ENCODE peak calls at places on chromosomes 13 and 19, in ten cellular contexts. One of them, this sample, is unnamed.

GRCh38 chr19:2064395-2064787 is 13.3 kb upstream of the MKNK2 start:
- DNase-seq in heart right ventricle: no peak
- DNase-seq in cardiac fibroblast: no peak
- DNase-seq in left ventricle myocardium inferior: no peak
- DNase-seq in ascending aorta: no peak
- DNase-seq in endothelial cell of umbilical vein: no peak
- DNase-seq in adipocyte: no peak
- DNase-seq in CD8-positive, alpha-beta memory T cell: no peak
- DNase-seq in neuronal stem cell: no peak
- DNase-seq in PC-3: no peak
- DNase-seq in this sample: no peak

GRCh38 chr19:31633014-31633413 is 283.8 kb upstream of the TSHZ3 start:
- DNase-seq in CD8-positive, alpha-beta memory T cell: no peak
- DNase-seq in ascending aorta: no peak
- DNase-seq in adipocyte: no peak
- DNase-seq in endothelial cell of umbilical vein: no peak
- DNase-seq in PC-3: no peak
- DNase-seq in cardiac fibroblast: no peak
- DNase-seq in left ventricle myocardium inferior: no peak
- DNase-seq in neuronal stem cell: no peak
- DNase-seq in heart right ventricle: no peak
- DNase-seq in this sample: no peak

GRCh38 chr13:105518086-105518485 is 1017.4 kb downstream of the EFNB2 start:
- DNase-seq in PC-3: no peak
- DNase-seq in left ventricle myocardium inferior: no peak
- DNase-seq in endothelial cell of umbilical vein: no peak
- DNase-seq in cardiac fibroblast: no peak
- DNase-seq in heart right ventricle: no peak
- DNase-seq in CD8-positive, alpha-beta memory T cell: no peak
- DNase-seq in adipocyte: peak
- DNase-seq in ascending aorta: no peak
- DNase-seq in neuronal stem cell: no peak
- DNase-seq in this sample: no peak

GRCh38 chr13:92589955-92590354 is 636.7 kb upstream of the GPC6 start:
- DNase-seq in ascending aorta: no peak
- DNase-seq in heart right ventricle: no peak
- DNase-seq in endothelial cell of umbilical vein: no peak
- DNase-seq in left ventricle myocardium inferior: no peak
- DNase-seq in neuronal stem cell: no peak
- DNase-seq in PC-3: no peak
- DNase-seq in adipocyte: no peak
- DNase-seq in CD8-positive, alpha-beta memory T cell: no peak
- DNase-seq in cardiac fibroblast: no peak
- DNase-seq in this sample: no peak

GRCh38 chr19:54207908-54208783 is 7.5 kb downstream of the RPS9 start:
- DNase-seq in endothelial cell of umbilical vein: peak
- DNase-seq in heart right ventricle: peak
- DNase-seq in neuronal stem cell: no peak
- DNase-seq in CD8-positive, alpha-beta memory T cell: no peak
- DNase-seq in cardiac fibroblast: peak
- DNase-seq in ascending aorta: peak
- DNase-seq in PC-3: peak
- DNase-seq in left ventricle myocardium inferior: peak
- DNase-seq in adipocyte: peak
- DNase-seq in this sample: peak

GRCh38 chr19:38544569-38545315 is 73.0 kb downstream of the MAP4K1 start:
- DNase-seq in left ventricle myocardium inferior: no peak
- DNase-seq in heart right ventricle: no peak
- DNase-seq in ascending aorta: no peak
- DNase-seq in endothelial cell of umbilical vein: no peak
- DNase-seq in cardiac fibroblast: no peak
- DNase-seq in adipocyte: peak
- DNase-seq in PC-3: no peak
- DNase-seq in neuronal stem cell: no peak
- DNase-seq in CD8-positive, alpha-beta memory T cell: no peak
- DNase-seq in this sample: no peak

GRCh38 chr19:49428547-49429451 is 3.6 kb downstream of the GFY start:
- DNase-seq in ascending aorta: no peak
- DNase-seq in endothelial cell of umbilical vein: no peak
- DNase-seq in neuronal stem cell: no peak
- DNase-seq in PC-3: no peak
- DNase-seq in heart right ventricle: no peak
- DNase-seq in cardiac fibroblast: no peak
- DNase-seq in CD8-positive, alpha-beta memory T cell: no peak
- DNase-seq in adipocyte: no peak
- DNase-seq in left ventricle myocardium inferior: no peak
- DNase-seq in this sample: no peak

GRCh38 chr13:114132419-114133121 is at the start of gene RASA3:
- DNase-seq in CD8-positive, alpha-beta memory T cell: peak
- DNase-seq in endothelial cell of umbilical vein: peak
- DNase-seq in PC-3: peak
- DNase-seq in heart right ventricle: peak
- DNase-seq in left ventricle myocardium inferior: peak
- DNase-seq in adipocyte: peak
- DNase-seq in ascending aorta: no peak
- DNase-seq in cardiac fibroblast: peak
- DNase-seq in neuronal stem cell: peak
- DNase-seq in this sample: peak

GRCh38 chr13:75908137-75908536 is 272.0 kb downstream of the LMO7 start:
- DNase-seq in CD8-positive, alpha-beta memory T cell: no peak
- DNase-seq in cardiac fibroblast: peak
- DNase-seq in neuronal stem cell: no peak
- DNase-seq in left ventricle myocardium inferior: peak
- DNase-seq in ascending aorta: no peak
- DNase-seq in heart right ventricle: peak
- DNase-seq in endothelial cell of umbilical vein: no peak
- DNase-seq in adipocyte: peak
- DNase-seq in PC-3: no peak
- DNase-seq in this sample: no peak

GRCh38 chr13:42696191-42696590 is 85.2 kb upstream of the FAM216B start:
- DNase-seq in cardiac fibroblast: peak
- DNase-seq in neuronal stem cell: no peak
- DNase-seq in adipocyte: peak
- DNase-seq in heart right ventricle: no peak
- DNase-seq in CD8-positive, alpha-beta memory T cell: no peak
- DNase-seq in left ventricle myocardium inferior: no peak
- DNase-seq in PC-3: peak
- DNase-seq in ascending aorta: no peak
- DNase-seq in endothelial cell of umbilical vein: no peak
- DNase-seq in this sample: no peak

GRCh38 chr13:107028751-107029150 is 460.8 kb upstream of the ARGLU1 start:
- DNase-seq in ascending aorta: no peak
- DNase-seq in endothelial cell of umbilical vein: peak
- DNase-seq in neuronal stem cell: no peak
- DNase-seq in adipocyte: no peak
- DNase-seq in PC-3: no peak
- DNase-seq in cardiac fibroblast: no peak
- DNase-seq in CD8-positive, alpha-beta memory T cell: no peak
- DNase-seq in left ventricle myocardium inferior: no peak
- DNase-seq in heart right ventricle: no peak
- DNase-seq in this sample: no peak

GRCh38 chr19:6970478-6970877 is 50.8 kb downstream of the MBD3L2B start:
- DNase-seq in endothelial cell of umbilical vein: no peak
- DNase-seq in CD8-positive, alpha-beta memory T cell: no peak
- DNase-seq in adipocyte: no peak
- DNase-seq in heart right ventricle: no peak
- DNase-seq in left ventricle myocardium inferior: no peak
- DNase-seq in PC-3: no peak
- DNase-seq in ascending aorta: no peak
- DNase-seq in cardiac fibroblast: no peak
- DNase-seq in neuronal stem cell: no peak
- DNase-seq in this sample: no peak

GRCh38 chr13:79679334-79679733 is 198.4 kb downstream of the NDFIP2 start:
- DNase-seq in heart right ventricle: peak
- DNase-seq in PC-3: peak
- DNase-seq in ascending aorta: no peak
- DNase-seq in left ventricle myocardium inferior: peak
- DNase-seq in neuronal stem cell: peak
- DNase-seq in adipocyte: peak
- DNase-seq in endothelial cell of umbilical vein: peak
- DNase-seq in CD8-positive, alpha-beta memory T cell: no peak
- DNase-seq in cardiac fibroblast: peak
- DNase-seq in this sample: peak

GRCh38 chr19:39506944-39507714 is 7.8 kb upstream of the SELENOV start:
- DNase-seq in endothelial cell of umbilical vein: peak
- DNase-seq in heart right ventricle: no peak
- DNase-seq in ascending aorta: no peak
- DNase-seq in adipocyte: peak
- DNase-seq in PC-3: peak
- DNase-seq in cardiac fibroblast: peak
- DNase-seq in neuronal stem cell: peak
- DNase-seq in left ventricle myocardium inferior: no peak
- DNase-seq in CD8-positive, alpha-beta memory T cell: peak
- DNase-seq in this sample: peak

GRCh38 chr19:45547965-45548609 is 36.5 kb downstream of the OPA3 start:
- DNase-seq in cardiac fibroblast: peak
- DNase-seq in ascending aorta: no peak
- DNase-seq in left ventricle myocardium inferior: no peak
- DNase-seq in endothelial cell of umbilical vein: no peak
- DNase-seq in PC-3: peak
- DNase-seq in adipocyte: peak
- DNase-seq in neuronal stem cell: no peak
- DNase-seq in CD8-positive, alpha-beta memory T cell: no peak
- DNase-seq in heart right ventricle: no peak
- DNase-seq in this sample: no peak

GRCh38 chr13:44212633-44213387 is 160.8 kb upstream of the SERP2 start:
- DNase-seq in adipocyte: peak
- DNase-seq in endothelial cell of umbilical vein: no peak
- DNase-seq in left ventricle myocardium inferior: peak
- DNase-seq in PC-3: no peak
- DNase-seq in cardiac fibroblast: peak
- DNase-seq in neuronal stem cell: no peak
- DNase-seq in heart right ventricle: no peak
- DNase-seq in CD8-positive, alpha-beta memory T cell: no peak
- DNase-seq in ascending aorta: no peak
- DNase-seq in this sample: no peak

GRCh38 chr13:98752111-98752941 is at the start of gene SLC15A1:
- DNase-seq in left ventricle myocardium inferior: no peak
- DNase-seq in adipocyte: peak
- DNase-seq in heart right ventricle: no peak
- DNase-seq in endothelial cell of umbilical vein: peak
- DNase-seq in cardiac fibroblast: no peak
- DNase-seq in PC-3: no peak
- DNase-seq in ascending aorta: no peak
- DNase-seq in CD8-positive, alpha-beta memory T cell: no peak
- DNase-seq in neuronal stem cell: no peak
- DNase-seq in this sample: no peak

GRCh38 chr19:42285988-42286348 is 16.0 kb upstream of the PRR19 start:
- DNase-seq in left ventricle myocardium inferior: no peak
- DNase-seq in neuronal stem cell: no peak
- DNase-seq in cardiac fibroblast: no peak
- DNase-seq in PC-3: no peak
- DNase-seq in CD8-positive, alpha-beta memory T cell: no peak
- DNase-seq in ascending aorta: no peak
- DNase-seq in adipocyte: no peak
- DNase-seq in heart right ventricle: no peak
- DNase-seq in endothelial cell of umbilical vein: no peak
- DNase-seq in this sample: no peak
- H3K4me3 ChIP-seq in left ventricle myocardium inferior: peak
- H3K4me3 ChIP-seq in neuronal stem cell: peak
- H3K4me3 ChIP-seq in cardiac fibroblast: no peak
- H3K4me3 ChIP-seq in PC-3: no peak
- H3K4me3 ChIP-seq in CD8-positive, alpha-beta memory T cell: no peak
- H3K4me3 ChIP-seq in ascending aorta: peak
- H3K4me3 ChIP-seq in adipocyte: peak
- H3K4me3 ChIP-seq in heart right ventricle: peak
- H3K4me3 ChIP-seq in endothelial cell of umbilical vein: no peak
- H3K4me3 ChIP-seq in this sample: no peak

GRCh38 chr19:12194827-12195500 is 32.1 kb downstream of the ZNF136 start:
- DNase-seq in left ventricle myocardium inferior: peak
- DNase-seq in heart right ventricle: peak
- DNase-seq in cardiac fibroblast: peak
- DNase-seq in CD8-positive, alpha-beta memory T cell: peak
- DNase-seq in ascending aorta: peak
- DNase-seq in neuronal stem cell: peak
- DNase-seq in PC-3: no peak
- DNase-seq in endothelial cell of umbilical vein: peak
- DNase-seq in adipocyte: peak
- DNase-seq in this sample: peak
- H3K4me3 ChIP-seq in left ventricle myocardium inferior: peak
- H3K4me3 ChIP-seq in heart right ventricle: peak
- H3K4me3 ChIP-seq in cardiac fibroblast: peak
- H3K4me3 ChIP-seq in CD8-positive, alpha-beta memory T cell: no peak
- H3K4me3 ChIP-seq in ascending aorta: peak
- H3K4me3 ChIP-seq in neuronal stem cell: peak
- H3K4me3 ChIP-seq in PC-3: no peak
- H3K4me3 ChIP-seq in endothelial cell of umbilical vein: no peak
- H3K4me3 ChIP-seq in adipocyte: peak
- H3K4me3 ChIP-seq in this sample: peak

DNA sequence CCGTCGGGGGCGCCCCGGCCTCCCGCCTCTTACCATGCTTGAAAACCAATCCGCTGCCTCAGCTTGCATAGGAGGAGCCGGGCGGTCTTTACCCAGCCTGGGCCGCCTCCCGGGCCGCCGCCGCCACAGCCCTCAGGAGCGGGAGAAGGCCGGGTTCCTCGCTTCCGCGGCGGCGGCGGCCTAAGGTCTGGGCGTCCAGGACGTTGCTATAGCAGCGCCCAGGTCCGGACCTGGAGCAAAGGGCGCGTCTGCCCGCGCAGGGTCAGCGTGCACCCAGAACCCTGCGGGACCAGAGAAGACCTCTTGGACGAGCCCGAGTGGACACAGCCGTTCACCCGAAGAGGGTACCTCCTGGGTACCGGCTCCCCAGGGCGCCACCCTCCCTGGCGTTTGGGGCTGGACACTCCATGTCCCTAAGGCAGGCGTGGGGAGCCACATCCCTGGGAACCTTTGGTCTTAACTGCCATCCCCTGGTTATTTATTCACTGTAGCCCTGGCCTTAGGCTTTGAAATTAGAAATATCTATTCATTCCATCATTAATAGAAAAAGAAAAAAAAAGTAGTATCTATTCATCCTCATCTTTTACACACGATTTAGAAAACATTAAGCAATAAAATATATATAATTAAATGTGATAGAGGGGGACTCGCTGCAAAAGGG is 2.4 kb downstream of the DZIP1 start:
- DNase-seq in CD8-positive, alpha-beta memory T cell: no peak
- DNase-seq in ascending aorta: no peak
- DNase-seq in endothelial cell of umbilical vein: peak
- DNase-seq in adipocyte: peak
- DNase-seq in left ventricle myocardium inferior: peak
- DNase-seq in cardiac fibroblast: peak
- DNase-seq in neuronal stem cell: peak
- DNase-seq in heart right ventricle: no peak
- DNase-seq in PC-3: no peak
- DNase-seq in this sample: peak
- H3K4me3 ChIP-seq in CD8-positive, alpha-beta memory T cell: no peak
- H3K4me3 ChIP-seq in ascending aorta: peak
- H3K4me3 ChIP-seq in endothelial cell of umbilical vein: peak
- H3K4me3 ChIP-seq in adipocyte: peak
- H3K4me3 ChIP-seq in left ventricle myocardium inferior: peak
- H3K4me3 ChIP-seq in cardiac fibroblast: peak
- H3K4me3 ChIP-seq in neuronal stem cell: peak
- H3K4me3 ChIP-seq in heart right ventricle: peak
- H3K4me3 ChIP-seq in PC-3: peak
- H3K4me3 ChIP-seq in this sample: peak

DNA sequence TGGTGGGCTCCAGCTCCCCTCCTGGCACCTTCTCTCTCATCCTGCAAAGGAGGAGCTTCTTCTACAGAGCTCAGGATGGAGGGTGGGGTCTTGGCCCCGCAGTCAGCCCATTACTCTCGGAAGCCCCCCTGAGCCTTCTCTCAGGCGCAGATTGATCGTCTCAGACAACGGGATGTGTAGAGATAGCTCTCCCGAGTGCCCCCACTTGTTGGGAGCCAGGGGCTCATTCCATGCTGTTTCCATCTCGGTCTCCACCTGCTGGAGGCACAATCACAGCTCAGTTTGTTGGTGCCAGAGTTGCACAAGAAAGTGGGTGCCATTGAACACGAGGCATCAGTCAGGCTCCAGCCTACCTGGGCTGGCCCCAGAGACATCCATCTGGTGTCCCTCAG is 3.6 kb upstream of the ZNF135 start:
- DNase-seq in PC-3: no peak
- DNase-seq in ascending aorta: no peak
- DNase-seq in heart right ventricle: no peak
- DNase-seq in endothelial cell of umbilical vein: no peak
- DNase-seq in CD8-positive, alpha-beta memory T cell: no peak
- DNase-seq in adipocyte: no peak
- DNase-seq in neuronal stem cell: no peak
- DNase-seq in cardiac fibroblast: no peak
- DNase-seq in left ventricle myocardium inferior: no peak
- DNase-seq in this sample: no peak
- H3K4me3 ChIP-seq in PC-3: no peak
- H3K4me3 ChIP-seq in ascending aorta: peak
- H3K4me3 ChIP-seq in heart right ventricle: peak
- H3K4me3 ChIP-seq in endothelial cell of umbilical vein: no peak
- H3K4me3 ChIP-seq in CD8-positive, alpha-beta memory T cell: no peak
- H3K4me3 ChIP-seq in adipocyte: peak
- H3K4me3 ChIP-seq in neuronal stem cell: no peak
- H3K4me3 ChIP-seq in cardiac fibroblast: peak
- H3K4me3 ChIP-seq in left ventricle myocardium inferior: peak
- H3K4me3 ChIP-seq in this sample: peak